ENCODE peak calls at places on chromosomes 3 and 15, in seven cellular contexts. S is mesenchymal stem cell, F is neuronal stem cell, K is H9, G is IMR-90, E is H1, H is trophoblast cell. A is an unnamed sample.
A peak's percentile ranks its signal among the peaks of the same experiment; 100 is the strongest.

GRCh38 chr15:101003706-101004105 is 84.5 kb downstream of the LRRK1 start:
- DNase-seq in S (no peak), F (no peak), K (peak; percentile 21), G (no peak), E (peak; percentile 31), H (no peak), A (no peak)

GRCh38 chr3:46861996-46862688 is 1.1 kb downstream of the MYL3 start:
- DNase-seq in S (no peak), F (no peak), K (no peak), G (no peak), E (no peak), H (no peak), A (no peak)

GRCh38 chr3:193095366-193095765 is 145.7 kb upstream of the PLAAT1 start:
- DNase-seq in S (no peak), F (no peak), K (no peak), G (no peak), E (no peak), H (no peak), A (no peak)

GRCh38 chr15:94263341-94264273 is 32.2 kb downstream of the MCTP2 start:
- DNase-seq in S (peak; percentile 89), F (no peak), K (no peak), G (peak; percentile 48), E (no peak), H (no peak), A (no peak)

GRCh38 chr3:138850151-138850550 is 15.4 kb upstream of the PIK3CB start:
- DNase-seq in S (peak; percentile 31), F (no peak), K (no peak), G (peak; percentile 52), E (no peak), H (no peak), A (peak; percentile 14)

GRCh38 chr15:67456677-67457529 is 64.0 kb upstream of the C15orf61 start:
- DNase-seq in S (peak; percentile 69), F (peak; percentile 69), K (peak; percentile 78), G (peak; percentile 59), E (peak; percentile 96), H (peak; percentile 90), A (peak; percentile 75)

GRCh38 chr3:100277255-100277800 is 16.5 kb downstream of the TBC1D23 start:
- DNase-seq in S (no peak), F (no peak), K (no peak), G (peak; percentile 26), E (no peak), H (no peak), A (no peak)

GRCh38 chr3:112761062-112761638 is 85.5 kb downstream of the CD200R1L start:
- DNase-seq in S (no peak), F (no peak), K (no peak), G (peak; percentile 87), E (no peak), H (no peak), A (no peak)

GRCh38 chr15:48868549-48868948 is 9.4 kb upstream of the EID1 start:
- DNase-seq in S (peak; percentile 80), F (no peak), K (no peak), G (peak; percentile 87), E (no peak), H (peak; percentile 5), A (no peak)

GRCh38 chr15:74802290-74802689 is 10.3 kb upstream of the LMAN1L start:
- DNase-seq in S (no peak), F (no peak), K (no peak), G (no peak), E (no peak), H (no peak), A (no peak)

GRCh38 chr15:68641376-68641775 is 62.6 kb downstream of the CORO2B start:
- DNase-seq in S (no peak), F (no peak), K (no peak), G (no peak), E (no peak), H (no peak), A (no peak)

GRCh38 chr3:94032187-94032586 is 3.8 kb upstream of the STX19 start:
- DNase-seq in S (peak; percentile 11), F (no peak), K (no peak), G (peak; percentile 37), E (no peak), H (no peak), A (no peak)

GRCh38 chr3:94026623-94027022 is 1.8 kb downstream of the STX19 start:
- DNase-seq in S (no peak), F (no peak), K (no peak), G (no peak), E (no peak), H (no peak), A (no peak)

GRCh38 chr3:94024385-94024784 is 4.0 kb downstream of the STX19 start:
- DNase-seq in S (no peak), F (no peak), K (no peak), G (peak; percentile 24), E (no peak), H (no peak), A (no peak)

GRCh38 chr3:94028093-94028837 is at the start of gene STX19:
- DNase-seq in S (no peak), F (no peak), K (no peak), G (no peak), E (no peak), H (peak; percentile 83), A (peak; percentile 58)
- H2AK5ac ChIP-seq in S (no peak within 1 kb of the TSS), F (no peak within 1 kb of the TSS), K (no peak within 1 kb of the TSS), G (no peak within 1 kb of the TSS), E (no peak within 1 kb of the TSS), H (no peak within 1 kb of the TSS), A (no peak within 1 kb of the TSS)

DNA sequence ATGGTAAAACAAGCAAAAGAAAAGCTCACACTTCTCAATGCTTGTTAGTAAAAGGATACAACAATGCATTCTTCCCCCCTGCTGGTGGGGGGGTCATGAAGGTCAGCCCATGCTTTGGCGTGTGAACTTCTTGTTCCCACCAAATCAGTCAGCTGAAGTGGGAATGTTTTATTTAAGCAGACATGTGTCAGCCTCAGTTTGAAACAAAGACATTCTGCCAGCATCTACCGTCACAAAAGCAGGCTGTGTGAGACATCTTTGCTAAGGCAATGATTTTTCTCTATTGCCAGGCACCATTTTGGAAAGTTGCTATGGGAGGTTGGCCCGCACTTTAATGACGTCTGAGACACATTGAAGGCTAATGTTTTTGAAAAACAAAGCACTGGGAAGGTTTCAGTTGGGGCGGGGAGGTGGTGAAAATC is 206.6 kb downstream of the TLE3 start:
- DNase-seq in S (no peak), F (peak; percentile 84), K (no peak), G (no peak), E (no peak), H (no peak), A (no peak)
- H3K27me3 ChIP-seq in S (peaks cover 72% of the 10 kb centered on the region), F (peaks cover 63% of the 10 kb centered on the region), K (no peaks in the 10 kb centered on the region), G (peaks cover 63% of the 10 kb centered on the region), E (no peaks in the 10 kb centered on the region), H (peaks cover 1% of the 10 kb centered on the region), A (no peaks in the 10 kb centered on the region)

DNA sequence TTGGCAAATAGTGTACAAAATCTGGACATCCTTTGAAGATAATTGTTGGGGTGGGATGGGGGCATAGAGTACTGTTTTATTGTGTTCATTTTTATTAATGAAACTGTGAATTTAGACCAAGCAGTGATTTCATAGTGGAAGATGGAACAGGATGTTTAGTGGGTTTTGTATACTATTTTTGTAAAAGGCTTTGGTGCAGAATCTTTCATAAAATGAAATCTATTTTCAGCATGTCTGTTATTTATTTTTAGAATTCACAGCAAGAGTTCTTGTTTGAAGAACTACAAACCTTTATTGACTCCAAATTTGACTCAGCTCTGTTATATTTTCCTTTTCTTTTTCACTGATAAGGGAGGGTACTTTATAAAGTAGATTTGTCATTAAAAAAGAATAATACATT is 145.4 kb downstream of the AKAP13 start:
- DNase-seq in S (no peak), F (no peak), K (no peak), G (no peak), E (no peak), H (no peak), A (no peak)
- H3K4me2 ChIP-seq in S (no peak overlapping the region), F (no peak overlapping the region), K (no peak overlapping the region), G (no peak overlapping the region), E (no peak overlapping the region), H (no peak overlapping the region), A (no peak overlapping the region)

DNA sequence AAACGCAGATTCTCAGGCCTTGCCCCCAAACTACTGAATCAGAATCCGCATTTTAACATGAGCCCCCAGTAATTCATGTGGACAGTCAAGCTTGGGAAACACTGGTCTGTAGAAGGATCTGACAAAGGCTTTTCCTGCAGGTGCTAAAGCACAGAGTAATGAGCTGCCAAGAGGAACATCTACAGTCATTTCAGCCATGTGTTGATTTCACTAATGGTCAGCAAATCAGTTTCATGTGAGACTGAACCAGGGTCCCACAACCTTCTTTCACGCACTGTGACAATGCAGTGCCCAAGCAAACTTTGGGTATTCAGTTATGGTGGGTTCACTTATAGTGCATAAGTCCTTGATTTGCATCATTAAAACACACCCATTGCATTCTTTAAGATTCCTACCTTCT is 237.6 kb downstream of the TUSC7 start:
- DNase-seq in S (no peak), F (no peak), K (no peak), G (no peak), E (no peak), H (no peak), A (no peak)
- H2AK5ac ChIP-seq in S (no peak overlapping the region), F (no peak overlapping the region), K (no peak overlapping the region), G (no peak overlapping the region), E (no peak overlapping the region), H (no peak overlapping the region), A (no peak overlapping the region)

DNA sequence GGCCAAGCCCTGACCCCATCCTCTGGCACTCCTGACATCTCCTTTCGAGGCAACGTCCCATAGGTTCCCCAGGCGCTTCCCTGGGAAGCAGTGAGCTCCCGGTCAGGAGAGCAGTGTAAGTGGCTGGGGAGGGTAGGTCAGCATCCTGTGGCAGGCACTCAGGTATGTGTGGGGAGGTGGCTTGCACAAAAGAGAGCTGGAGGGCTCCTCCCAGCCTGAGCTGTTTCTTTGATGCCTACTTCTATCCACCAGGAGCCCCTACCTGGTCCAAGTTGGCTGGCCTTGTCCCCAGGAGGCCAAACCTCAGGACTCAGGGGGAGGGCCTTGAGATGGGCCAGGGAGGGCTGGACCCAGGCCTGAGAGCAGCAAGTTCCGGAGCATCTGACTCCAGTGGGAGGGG is 31.7 kb upstream of the LINGO1 start:
- DNase-seq in S (no peak), F (no peak), K (peak; percentile 46), G (no peak), E (no peak), H (no peak), A (peak; percentile 46)
- H3K27me3 ChIP-seq in S (peaks cover 92% of the 10 kb centered on the region), F (peaks cover 64% of the 10 kb centered on the region), K (no peaks in the 10 kb centered on the region), G (peaks cover 67% of the 10 kb centered on the region), E (no peaks in the 10 kb centered on the region), H (no peaks in the 10 kb centered on the region), A (no peaks in the 10 kb centered on the region)

DNA sequence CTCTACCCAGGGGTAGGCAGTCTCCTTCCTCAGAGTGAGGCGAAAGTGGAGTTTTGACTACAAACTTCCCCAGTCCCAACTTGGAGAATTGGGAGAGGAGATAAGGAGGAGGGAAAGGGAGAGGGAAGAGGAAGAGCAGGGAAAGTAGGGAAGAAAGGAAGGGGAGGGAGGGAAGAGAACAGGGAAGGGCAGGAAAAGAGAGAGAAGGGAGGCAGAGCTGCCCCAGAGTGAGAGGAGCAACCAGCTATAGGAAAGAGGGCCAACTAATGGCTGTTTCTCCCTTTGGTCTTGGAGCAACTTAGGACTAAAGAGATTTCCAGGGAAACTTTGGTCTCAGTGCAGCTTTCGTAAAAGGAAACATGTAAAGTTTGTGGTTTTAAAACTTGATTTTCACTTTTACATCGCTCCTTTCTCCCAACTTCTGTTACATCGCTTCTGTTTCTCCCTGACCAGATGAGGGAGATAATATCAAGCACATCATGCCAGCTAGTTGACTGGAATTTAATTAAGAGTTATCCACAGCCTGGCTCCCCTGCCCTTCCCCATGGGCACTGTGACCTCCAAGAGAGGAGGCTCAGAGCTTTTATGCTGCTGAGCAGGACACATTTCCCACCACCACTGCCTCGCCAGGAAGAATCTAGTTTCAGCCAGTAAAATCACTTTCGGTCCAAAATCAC is 1.4 kb downstream of the CA12 start:
- DNase-seq in S (no peak), F (no peak), K (no peak), G (no peak), E (no peak), H (no peak), A (peak; percentile 35)
- H3K4me2 ChIP-seq in S (no peak overlapping the region), F (no peak overlapping the region), K (no peak overlapping the region), G (peak overlapping the region; percentile 98), E (peak overlapping the region; percentile 89), H (no peak overlapping the region), A (peak overlapping the region; percentile 51)

A was measured in mesendoderm.